ENCODE peak calls at places on chromosomes 3 and 15, in nine cellular contexts. One of them, this sample, is unnamed.

GRCh38 chr3:124157748-124158147 is 165.8 kb upstream of the ROPN1 start:
- DNase-seq in psoas muscle: no peak
- DNase-seq in bronchial epithelial cell: no peak
- DNase-seq in stimulated activated naive B cell treated with anti-CD40 and anti-IgM and Interleukin-4, amounts not matched to agents 10 μg/mL and 1 μg/mL and 100 μg/mL, for 72 hours: no peak
- DNase-seq in endodermal cell: peak; percentile 53
- DNase-seq in foreskin fibroblast: no peak
- DNase-seq in AG04449: no peak
- DNase-seq in left cardiac atrium: no peak
- DNase-seq in choroid plexus epithelial cell: no peak
- DNase-seq in this sample: no peak

GRCh38 chr3:9826815-9827574 is 16.8 kb downstream of the RPUSD3 start:
- DNase-seq in left cardiac atrium: no peak
- DNase-seq in bronchial epithelial cell: peak; percentile 20
- DNase-seq in choroid plexus epithelial cell: peak; percentile 37
- DNase-seq in AG04449: no peak
- DNase-seq in psoas muscle: no peak
- DNase-seq in stimulated activated naive B cell treated with anti-CD40 and anti-IgM and Interleukin-4, amounts not matched to agents 10 μg/mL and 1 μg/mL and 100 μg/mL, for 72 hours: no peak
- DNase-seq in foreskin fibroblast: no peak
- DNase-seq in endodermal cell: peak; percentile 84
- DNase-seq in this sample: no peak

GRCh38 chr15:85706779-85707518 is 87.8 kb downstream of the KLHL25 start:
- DNase-seq in bronchial epithelial cell: no peak
- DNase-seq in psoas muscle: no peak
- DNase-seq in foreskin fibroblast: no peak
- DNase-seq in left cardiac atrium: peak; percentile 58
- DNase-seq in stimulated activated naive B cell treated with anti-CD40 and anti-IgM and Interleukin-4, amounts not matched to agents 10 μg/mL and 1 μg/mL and 100 μg/mL, for 72 hours: peak; percentile 47
- DNase-seq in choroid plexus epithelial cell: peak; percentile 90
- DNase-seq in endodermal cell: no peak
- DNase-seq in AG04449: no peak
- DNase-seq in this sample: peak; percentile 36

GRCh38 chr3:66465034-66465433 is 35.8 kb downstream of the LRIG1 start:
- DNase-seq in foreskin fibroblast: no peak
- DNase-seq in endodermal cell: no peak
- DNase-seq in stimulated activated naive B cell treated with anti-CD40 and anti-IgM and Interleukin-4, amounts not matched to agents 10 μg/mL and 1 μg/mL and 100 μg/mL, for 72 hours: no peak
- DNase-seq in psoas muscle: no peak
- DNase-seq in choroid plexus epithelial cell: no peak
- DNase-seq in bronchial epithelial cell: no peak
- DNase-seq in left cardiac atrium: no peak
- DNase-seq in AG04449: no peak
- DNase-seq in this sample: no peak

GRCh38 chr3:59502806-59503205 is 453.0 kb upstream of the CFAP20DC start:
- DNase-seq in foreskin fibroblast: peak; percentile 57
- DNase-seq in psoas muscle: no peak
- DNase-seq in stimulated activated naive B cell treated with anti-CD40 and anti-IgM and Interleukin-4, amounts not matched to agents 10 μg/mL and 1 μg/mL and 100 μg/mL, for 72 hours: no peak
- DNase-seq in AG04449: peak; percentile 47
- DNase-seq in endodermal cell: no peak
- DNase-seq in bronchial epithelial cell: peak; percentile 93
- DNase-seq in left cardiac atrium: no peak
- DNase-seq in choroid plexus epithelial cell: peak; percentile 69
- DNase-seq in this sample: no peak

GRCh38 chr3:124850633-124851032 is 36.5 kb downstream of the ITGB5 start:
- DNase-seq in stimulated activated naive B cell treated with anti-CD40 and anti-IgM and Interleukin-4, amounts not matched to agents 10 μg/mL and 1 μg/mL and 100 μg/mL, for 72 hours: no peak
- DNase-seq in bronchial epithelial cell: no peak
- DNase-seq in psoas muscle: peak; percentile 51
- DNase-seq in left cardiac atrium: no peak
- DNase-seq in endodermal cell: no peak
- DNase-seq in foreskin fibroblast: peak; percentile 49
- DNase-seq in choroid plexus epithelial cell: peak; percentile 78
- DNase-seq in AG04449: no peak
- DNase-seq in this sample: no peak

GRCh38 chr15:61682891-61683500 is 377.3 kb downstream of the VPS13C start:
- DNase-seq in foreskin fibroblast: no peak
- DNase-seq in bronchial epithelial cell: no peak
- DNase-seq in AG04449: no peak
- DNase-seq in stimulated activated naive B cell treated with anti-CD40 and anti-IgM and Interleukin-4, amounts not matched to agents 10 μg/mL and 1 μg/mL and 100 μg/mL, for 72 hours: no peak
- DNase-seq in choroid plexus epithelial cell: no peak
- DNase-seq in psoas muscle: no peak
- DNase-seq in endodermal cell: no peak
- DNase-seq in left cardiac atrium: no peak
- DNase-seq in this sample: no peak

GRCh38 chr3:57093489-57093888 is 33.0 kb downstream of the SPATA12 start:
- DNase-seq in choroid plexus epithelial cell: no peak
- DNase-seq in bronchial epithelial cell: no peak
- DNase-seq in AG04449: no peak
- DNase-seq in psoas muscle: no peak
- DNase-seq in left cardiac atrium: no peak
- DNase-seq in stimulated activated naive B cell treated with anti-CD40 and anti-IgM and Interleukin-4, amounts not matched to agents 10 μg/mL and 1 μg/mL and 100 μg/mL, for 72 hours: no peak
- DNase-seq in foreskin fibroblast: no peak
- DNase-seq in endodermal cell: no peak
- DNase-seq in this sample: no peak

GRCh38 chr15:66894363-66894762 is 171.0 kb upstream of the SMAD3 start:
- DNase-seq in stimulated activated naive B cell treated with anti-CD40 and anti-IgM and Interleukin-4, amounts not matched to agents 10 μg/mL and 1 μg/mL and 100 μg/mL, for 72 hours: no peak
- DNase-seq in bronchial epithelial cell: no peak
- DNase-seq in foreskin fibroblast: no peak
- DNase-seq in AG04449: no peak
- DNase-seq in left cardiac atrium: no peak
- DNase-seq in choroid plexus epithelial cell: no peak
- DNase-seq in endodermal cell: peak; percentile 36
- DNase-seq in psoas muscle: no peak
- DNase-seq in this sample: no peak

GRCh38 chr3:189727191-189727590 is 96.0 kb downstream of the TP63 start:
- DNase-seq in AG04449: no peak
- DNase-seq in foreskin fibroblast: peak; percentile 36
- DNase-seq in choroid plexus epithelial cell: no peak
- DNase-seq in stimulated activated naive B cell treated with anti-CD40 and anti-IgM and Interleukin-4, amounts not matched to agents 10 μg/mL and 1 μg/mL and 100 μg/mL, for 72 hours: no peak
- DNase-seq in psoas muscle: no peak
- DNase-seq in left cardiac atrium: no peak
- DNase-seq in endodermal cell: no peak
- DNase-seq in bronchial epithelial cell: no peak
- DNase-seq in this sample: no peak

GRCh38 chr3:149368850-149369497 is 8.5 kb downstream of the TM4SF1 start:
- DNase-seq in bronchial epithelial cell: no peak
- DNase-seq in choroid plexus epithelial cell: no peak
- DNase-seq in stimulated activated naive B cell treated with anti-CD40 and anti-IgM and Interleukin-4, amounts not matched to agents 10 μg/mL and 1 μg/mL and 100 μg/mL, for 72 hours: no peak
- DNase-seq in psoas muscle: no peak
- DNase-seq in AG04449: no peak
- DNase-seq in foreskin fibroblast: peak; percentile 22
- DNase-seq in left cardiac atrium: no peak
- DNase-seq in endodermal cell: no peak
- DNase-seq in this sample: no peak

GRCh38 chr3:168040624-168041208 is 55.0 kb downstream of the GOLIM4 start:
- DNase-seq in bronchial epithelial cell: peak; percentile 59
- DNase-seq in foreskin fibroblast: peak; percentile 37
- DNase-seq in choroid plexus epithelial cell: peak; percentile 94
- DNase-seq in left cardiac atrium: no peak
- DNase-seq in psoas muscle: no peak
- DNase-seq in endodermal cell: peak; percentile 50
- DNase-seq in AG04449: peak; percentile 36
- DNase-seq in stimulated activated naive B cell treated with anti-CD40 and anti-IgM and Interleukin-4, amounts not matched to agents 10 μg/mL and 1 μg/mL and 100 μg/mL, for 72 hours: no peak
- DNase-seq in this sample: no peak

GRCh38 chr15:92128788-92129187 is 264.9 kb upstream of the ST8SIA2 start:
- DNase-seq in stimulated activated naive B cell treated with anti-CD40 and anti-IgM and Interleukin-4, amounts not matched to agents 10 μg/mL and 1 μg/mL and 100 μg/mL, for 72 hours: no peak
- DNase-seq in bronchial epithelial cell: no peak
- DNase-seq in left cardiac atrium: no peak
- DNase-seq in AG04449: no peak
- DNase-seq in psoas muscle: no peak
- DNase-seq in foreskin fibroblast: no peak
- DNase-seq in endodermal cell: no peak
- DNase-seq in choroid plexus epithelial cell: no peak
- DNase-seq in this sample: no peak

GRCh38 chr3:174769171-174769570 is 90.0 kb upstream of the NAALADL2 start:
- DNase-seq in psoas muscle: no peak
- DNase-seq in choroid plexus epithelial cell: peak; percentile 39
- DNase-seq in stimulated activated naive B cell treated with anti-CD40 and anti-IgM and Interleukin-4, amounts not matched to agents 10 μg/mL and 1 μg/mL and 100 μg/mL, for 72 hours: no peak
- DNase-seq in left cardiac atrium: no peak
- DNase-seq in endodermal cell: no peak
- DNase-seq in bronchial epithelial cell: peak; percentile 59
- DNase-seq in AG04449: no peak
- DNase-seq in foreskin fibroblast: no peak
- DNase-seq in this sample: no peak

GRCh38 chr3:183253364-183253960 is 409 bp downstream of the B3GNT5 start:
- DNase-seq in stimulated activated naive B cell treated with anti-CD40 and anti-IgM and Interleukin-4, amounts not matched to agents 10 μg/mL and 1 μg/mL and 100 μg/mL, for 72 hours: no peak
- DNase-seq in left cardiac atrium: peak; percentile 80
- DNase-seq in bronchial epithelial cell: no peak
- DNase-seq in psoas muscle: peak; percentile 80
- DNase-seq in foreskin fibroblast: peak; percentile 75
- DNase-seq in choroid plexus epithelial cell: peak; percentile 71
- DNase-seq in endodermal cell: peak; percentile 78
- DNase-seq in AG04449: no peak
- DNase-seq in this sample: no peak

GRCh38 chr15:81758789-81759188 is 287.0 kb downstream of the MEX3B start:
- DNase-seq in choroid plexus epithelial cell: no peak
- DNase-seq in foreskin fibroblast: no peak
- DNase-seq in AG04449: no peak
- DNase-seq in bronchial epithelial cell: no peak
- DNase-seq in left cardiac atrium: no peak
- DNase-seq in psoas muscle: no peak
- DNase-seq in stimulated activated naive B cell treated with anti-CD40 and anti-IgM and Interleukin-4, amounts not matched to agents 10 μg/mL and 1 μg/mL and 100 μg/mL, for 72 hours: no peak
- DNase-seq in endodermal cell: no peak
- DNase-seq in this sample: no peak

GRCh38 chr3:198079771-198080520 is 119.9 kb downstream of the LMLN start:
- DNase-seq in choroid plexus epithelial cell: peak; percentile 23
- DNase-seq in left cardiac atrium: no peak
- DNase-seq in stimulated activated naive B cell treated with anti-CD40 and anti-IgM and Interleukin-4, amounts not matched to agents 10 μg/mL and 1 μg/mL and 100 μg/mL, for 72 hours: no peak
- DNase-seq in endodermal cell: no peak
- DNase-seq in psoas muscle: no peak
- DNase-seq in foreskin fibroblast: no peak
- DNase-seq in AG04449: no peak
- DNase-seq in bronchial epithelial cell: peak; percentile 80
- DNase-seq in this sample: peak; percentile 8

GRCh38 chr3:158470944-158471638 is 99.9 kb upstream of the MLF1 start:
- DNase-seq in endodermal cell: no peak
- DNase-seq in bronchial epithelial cell: no peak
- DNase-seq in stimulated activated naive B cell treated with anti-CD40 and anti-IgM and Interleukin-4, amounts not matched to agents 10 μg/mL and 1 μg/mL and 100 μg/mL, for 72 hours: no peak
- DNase-seq in foreskin fibroblast: peak; percentile 72
- DNase-seq in left cardiac atrium: no peak
- DNase-seq in psoas muscle: no peak
- DNase-seq in AG04449: peak; percentile 16
- DNase-seq in choroid plexus epithelial cell: peak; percentile 23
- DNase-seq in this sample: no peak

GRCh38 chr15:90435652-90436337 is 47.8 kb downstream of the IQGAP1 start:
- DNase-seq in endodermal cell: no peak
- DNase-seq in AG04449: no peak
- DNase-seq in left cardiac atrium: no peak
- DNase-seq in stimulated activated naive B cell treated with anti-CD40 and anti-IgM and Interleukin-4, amounts not matched to agents 10 μg/mL and 1 μg/mL and 100 μg/mL, for 72 hours: no peak
- DNase-seq in bronchial epithelial cell: no peak
- DNase-seq in choroid plexus epithelial cell: no peak
- DNase-seq in foreskin fibroblast: no peak
- DNase-seq in psoas muscle: no peak
- DNase-seq in this sample: no peak

GRCh38 chr3:16286161-16286560 is 21.1 kb downstream of the OXNAD1 start:
- DNase-seq in left cardiac atrium: no peak
- DNase-seq in AG04449: no peak
- DNase-seq in choroid plexus epithelial cell: no peak
- DNase-seq in foreskin fibroblast: no peak
- DNase-seq in psoas muscle: no peak
- DNase-seq in endodermal cell: no peak
- DNase-seq in stimulated activated naive B cell treated with anti-CD40 and anti-IgM and Interleukin-4, amounts not matched to agents 10 μg/mL and 1 μg/mL and 100 μg/mL, for 72 hours: no peak
- DNase-seq in bronchial epithelial cell: peak; percentile 15
- DNase-seq in this sample: peak; percentile 68

GRCh38 chr3:178833696-178834095 is 237.9 kb downstream of the ZMAT3 start:
- DNase-seq in AG04449: no peak
- DNase-seq in psoas muscle: no peak
- DNase-seq in left cardiac atrium: no peak
- DNase-seq in endodermal cell: no peak
- DNase-seq in stimulated activated naive B cell treated with anti-CD40 and anti-IgM and Interleukin-4, amounts not matched to agents 10 μg/mL and 1 μg/mL and 100 μg/mL, for 72 hours: no peak
- DNase-seq in foreskin fibroblast: no peak
- DNase-seq in bronchial epithelial cell: no peak
- DNase-seq in choroid plexus epithelial cell: no peak
- DNase-seq in this sample: no peak

GRCh38 chr15:68493629-68494028 is 61.7 kb upstream of the ITGA11 start:
- DNase-seq in AG04449: no peak
- DNase-seq in psoas muscle: no peak
- DNase-seq in stimulated activated naive B cell treated with anti-CD40 and anti-IgM and Interleukin-4, amounts not matched to agents 10 μg/mL and 1 μg/mL and 100 μg/mL, for 72 hours: no peak
- DNase-seq in foreskin fibroblast: no peak
- DNase-seq in choroid plexus epithelial cell: no peak
- DNase-seq in bronchial epithelial cell: no peak
- DNase-seq in left cardiac atrium: no peak
- DNase-seq in endodermal cell: no peak
- DNase-seq in this sample: no peak

GRCh38 chr15:90018216-90018831 is 17.2 kb downstream of the ZNF710 start:
- DNase-seq in AG04449: no peak
- DNase-seq in left cardiac atrium: no peak
- DNase-seq in bronchial epithelial cell: no peak
- DNase-seq in psoas muscle: no peak
- DNase-seq in endodermal cell: peak; percentile 44
- DNase-seq in foreskin fibroblast: no peak
- DNase-seq in choroid plexus epithelial cell: no peak
- DNase-seq in stimulated activated naive B cell treated with anti-CD40 and anti-IgM and Interleukin-4, amounts not matched to agents 10 μg/mL and 1 μg/mL and 100 μg/mL, for 72 hours: no peak
- DNase-seq in this sample: no peak

GRCh38 chr3:27659279-27660021 is 62.7 kb downstream of the EOMES start:
- DNase-seq in foreskin fibroblast: no peak
- DNase-seq in stimulated activated naive B cell treated with anti-CD40 and anti-IgM and Interleukin-4, amounts not matched to agents 10 μg/mL and 1 μg/mL and 100 μg/mL, for 72 hours: no peak
- DNase-seq in psoas muscle: peak; percentile 58
- DNase-seq in choroid plexus epithelial cell: peak; percentile 69
- DNase-seq in endodermal cell: peak; percentile 88
- DNase-seq in bronchial epithelial cell: peak; percentile 51
- DNase-seq in left cardiac atrium: peak; percentile 70
- DNase-seq in AG04449: no peak
- DNase-seq in this sample: peak; percentile 20

GRCh38 chr3:191762323-191762960 is 301.5 kb downstream of the PYDC2 start:
- DNase-seq in psoas muscle: no peak
- DNase-seq in AG04449: peak; percentile 76
- DNase-seq in bronchial epithelial cell: peak; percentile 76
- DNase-seq in foreskin fibroblast: no peak
- DNase-seq in choroid plexus epithelial cell: peak; percentile 61
- DNase-seq in stimulated activated naive B cell treated with anti-CD40 and anti-IgM and Interleukin-4, amounts not matched to agents 10 μg/mL and 1 μg/mL and 100 μg/mL, for 72 hours: no peak
- DNase-seq in endodermal cell: no peak
- DNase-seq in left cardiac atrium: no peak
- DNase-seq in this sample: no peak